ENCODE peak calls at places on chromosomes 6 and 20, in six cellular contexts. O, I, H, U, Y and A are unnamed samples.

GRCh38 chr6:34386316-34387137 is 5.9 kb downstream of the NUDT3 start:
- DNase-seq in I (no peak), U (peak), O (no peak), Y (no peak), H (peak), A (peak)

GRCh38 chr20:36541227-36542018 is at the start of gene MYL9:
- DNase-seq in I (no peak), O (peak), H (peak), Y (peak), U (peak), A (no peak)

GRCh38 chr20:34708621-34709043 is 4.5 kb downstream of the TP53INP2 start:
- DNase-seq in O (no peak), H (peak), Y (peak), I (no peak), U (peak), A (no peak)

GRCh38 chr6:5282191-5282623 is 20.9 kb downstream of the FARS2 start:
- DNase-seq in I (no peak), H (no peak), O (no peak), Y (no peak), U (no peak), A (no peak)

GRCh38 chr20:11391591-11391990 is 526.1 kb upstream of the BTBD3 start:
- DNase-seq in Y (no peak), I (no peak), H (no peak), U (no peak), O (no peak), A (no peak)

GRCh38 chr6:75991941-75992340 is 80.5 kb downstream of the IMPG1 start:
- DNase-seq in I (no peak), O (no peak), Y (no peak), H (no peak), U (no peak), A (no peak)

GRCh38 chr20:52118696-52119095 is 72.9 kb downstream of the ZFP64 start:
- DNase-seq in U (no peak), O (no peak), I (no peak), H (no peak), Y (no peak), A (no peak)

GRCh38 chr6:9620263-9620662 is 794.6 kb downstream of the TFAP2A start:
- DNase-seq in I (no peak), H (peak), Y (no peak), U (no peak), O (peak), A (peak)

GRCh38 chr20:10540636-10541493 is 105.8 kb downstream of the SLX4IP start:
- DNase-seq in U (no peak), Y (no peak), I (no peak), H (peak), O (no peak), A (peak)

GRCh38 chr6:52389626-52390360 is 27.8 kb downstream of the PAQR8 start:
- DNase-seq in O (peak), I (no peak), U (peak), Y (peak), H (peak), A (peak)

GRCh38 chr20:57882451-57883161 is 172.8 kb upstream of the PMEPA1 start:
- DNase-seq in I (no peak), Y (no peak), O (no peak), U (no peak), H (no peak), A (no peak)

GRCh38 chr6:13695217-13695616 is 16.4 kb downstream of the RANBP9 start:
- DNase-seq in U (no peak), Y (no peak), H (no peak), O (no peak), I (no peak), A (no peak)
- TF ChIP-seq CTCF in U (no peak), Y (no peak), H (no peak), O (no peak), I (no peak), A (no peak)

DNA sequence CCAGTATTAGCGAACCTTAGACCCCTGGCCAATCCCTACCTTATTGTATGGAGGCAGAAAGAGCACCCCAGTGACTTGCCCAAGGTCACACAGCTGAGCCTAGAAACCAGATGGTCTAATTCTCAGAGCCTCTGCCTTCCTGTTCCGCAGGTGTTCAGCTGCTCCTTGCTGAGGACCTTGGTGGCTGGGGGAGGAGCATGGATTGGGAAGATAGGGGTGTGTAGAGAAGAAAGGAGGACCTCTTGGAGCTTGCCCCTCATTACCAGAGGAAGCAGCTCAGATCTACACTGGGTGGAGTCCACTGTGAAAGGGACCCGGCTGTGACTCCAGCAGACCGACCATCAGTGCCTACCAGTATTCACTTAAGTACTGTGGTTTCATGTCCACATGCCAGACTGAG is 15.2 kb downstream of the FOXP4 start:
- DNase-seq in U (peak), I (no peak), Y (no peak), H (no peak), O (no peak), A (no peak)
- H3K4me3 ChIP-seq in U (no peak), I (no peak), Y (no peak), H (no peak), O (peak), A (no peak)

GRCh38 chr6:12482386-12482785 is 192.2 kb downstream of the EDN1 start:
- DNase-seq in Y (no peak), H (peak), I (no peak), U (no peak), O (no peak), A (no peak)
- TF ChIP-seq CTCF in Y (no peak), H (peak), I (peak), U (no peak), O (peak), A (peak)

GRCh38 chr20:59145247-59145925 is 18.2 kb upstream of the ZNF831 start:
- DNase-seq in Y (no peak), H (no peak), U (no peak), O (no peak), I (no peak), A (no peak)

GRCh38 chr20:59146801-59147118 is 16.9 kb upstream of the ZNF831 start:
- DNase-seq in Y (no peak), O (no peak), I (no peak), H (no peak), U (no peak), A (no peak)

GRCh38 chr20:59144831-59145196 is 18.8 kb upstream of the ZNF831 start:
- DNase-seq in O (no peak), I (no peak), U (no peak), H (no peak), Y (no peak), A (no peak)

GRCh38 chr20:59147197-59147596 is 16.4 kb upstream of the ZNF831 start:
- DNase-seq in U (no peak), Y (no peak), I (no peak), O (no peak), H (no peak), A (no peak)

GRCh38 chr20:59145926-59146800 is 17.5 kb upstream of the ZNF831 start:
- DNase-seq in H (no peak), U (no peak), O (no peak), I (no peak), Y (no peak), A (no peak)
- H3K4me3 ChIP-seq in H (no peak), U (no peak), O (no peak), I (no peak), Y (no peak), A (no peak)

GRCh38 chr6:36839819-36840379 is 655 bp upstream of the CPNE5 start:
- DNase-seq in U (peak), O (peak), I (no peak), H (peak), Y (peak), A (no peak)
- TF ChIP-seq CTCF in U (no peak), O (no peak), I (no peak), H (no peak), Y (peak), A (no peak)

GRCh38 chr6:26017567-26017966 is 55.0 kb downstream of the TRIM38 start:
- DNase-seq in O (peak), H (peak), Y (peak), I (peak), U (peak), A (peak)
- H3K4me3 ChIP-seq in O (no peak), H (peak), Y (peak), I (peak), U (no peak), A (peak)